ENCODE peak calls at places on chromosome 11, in nine cellular contexts. F, Y, P, X, D, S, M, T and J are unnamed samples.

GRCh38 chr11:11284481-11284880 is 68.6 kb downstream of the CSNK2A3 start:
- DNase-seq in F (no peak), Y (no peak), P (no peak), X (no peak), D (no peak), S (no peak), M (peak), T (no peak), J (no peak)

GRCh38 chr11:102168483-102168882 is 58.2 kb downstream of the YAP1 start:
- DNase-seq in F (no peak), Y (no peak), P (peak), X (no peak), D (no peak), S (no peak), M (no peak), T (no peak), J (no peak)

GRCh38 chr11:12200359-12201015 is 90.1 kb downstream of the MICAL2 start:
- DNase-seq in F (peak), Y (peak), P (peak), X (no peak), D (no peak), S (no peak), M (no peak), T (peak), J (peak)

GRCh38 chr11:95706974-95707387 is 82.6 kb downstream of the FAM76B start:
- DNase-seq in F (no peak), Y (no peak), P (no peak), X (no peak), D (no peak), S (no peak), M (no peak), T (no peak), J (no peak)

GRCh38 chr11:65089621-65090020 is 5.6 kb downstream of the ZFPL1 start:
- DNase-seq in F (no peak), Y (no peak), P (no peak), X (no peak), D (no peak), S (no peak), M (no peak), T (no peak), J (no peak)

GRCh38 chr11:8605956-8606355 is 11.9 kb upstream of the STK33 start:
- DNase-seq in F (no peak), Y (no peak), P (no peak), X (no peak), D (no peak), S (no peak), M (no peak), T (no peak), J (no peak)

GRCh38 chr11:115159122-115159665 is 345.0 kb downstream of the CADM1 start:
- DNase-seq in F (no peak), Y (no peak), P (no peak), X (no peak), D (peak), S (no peak), M (no peak), T (no peak), J (no peak)

GRCh38 chr11:10550503-10550902 is 9.5 kb upstream of the RNF141 start:
- DNase-seq in F (no peak), Y (no peak), P (peak), X (no peak), D (no peak), S (no peak), M (no peak), T (peak), J (no peak)

GRCh38 chr11:108975641-108976071 is 310.8 kb downstream of the DDX10 start:
- DNase-seq in F (no peak), Y (no peak), P (no peak), X (no peak), D (no peak), S (no peak), M (peak), T (no peak), J (no peak)

GRCh38 chr11:100403817-100404216 is 283.3 kb upstream of the ARHGAP42 start:
- DNase-seq in F (no peak), Y (no peak), P (peak), X (no peak), D (no peak), S (peak), M (peak), T (no peak), J (no peak)

GRCh38 chr11:102928247-102928646 is 27.3 kb downstream of the MMP13 start:
- DNase-seq in F (no peak), Y (no peak), P (no peak), X (no peak), D (no peak), S (no peak), M (no peak), T (no peak), J (no peak)

GRCh38 chr11:63999349-64000025 is 13.2 kb downstream of the OTUB1 start:
- DNase-seq in F (peak), Y (peak), P (no peak), X (peak), D (peak), S (peak), M (peak), T (peak), J (peak)

GRCh38 chr11:56932572-56933235 is 56.0 kb upstream of the OR5AK2 start:
- DNase-seq in F (no peak), Y (no peak), P (peak), X (no peak), D (no peak), S (no peak), M (no peak), T (peak), J (no peak)